ENCODE peak calls at places on chromosomes 1 and 21, in eight cellular contexts. J is endothelial cell; B is mesothelial cell of epicardium; V is PC-3; T is left cardiac atrium; X is H54; R is CD8-positive, alpha-beta memory T cell; L is COR-L47. K is an unnamed sample.

GRCh38 chr1:76292418-76293184 is 218.1 kb downstream of the ST6GALNAC3 start:
- DNase-seq in R (no peak), X (no peak), J (no peak), L (no peak), T (no peak), B (no peak), V (no peak), K (no peak)

GRCh38 chr1:84386716-84387479 is 11.4 kb upstream of the DNASE2B start:
- DNase-seq in X (no peak), J (no peak), V (peak; percentile 29), B (no peak), T (no peak), L (no peak), R (no peak), K (no peak)

GRCh38 chr1:41365772-41366427 is 4.7 kb downstream of the FOXO6 start:
- DNase-seq in V (no peak), T (no peak), J (no peak), R (peak; percentile 32), L (peak; percentile 85), X (no peak), B (no peak), K (no peak)

GRCh38 chr1:55155522-55155921 is 59.6 kb downstream of the USP24 start:
- DNase-seq in V (peak; percentile 50), T (peak; percentile 53), R (no peak), X (no peak), L (peak; percentile 1), J (no peak), B (no peak), K (no peak)

GRCh38 chr1:62353853-62354252 is 34.6 kb upstream of the KANK4 start:
- DNase-seq in J (no peak), T (no peak), L (no peak), B (no peak), V (no peak), X (no peak), R (no peak), K (no peak)

GRCh38 chr1:222452031-222452430 is 95.9 kb downstream of the HHIPL2 start:
- DNase-seq in J (no peak), X (no peak), B (no peak), T (no peak), V (peak; percentile 54), L (no peak), R (no peak), K (no peak)

GRCh38 chr1:80779278-80779677 is 1021.5 kb upstream of the ADGRL2 start:
- DNase-seq in B (no peak), J (no peak), X (no peak), L (no peak), V (no peak), R (no peak), T (no peak), K (no peak)

GRCh38 chr1:10873189-10873588 is 76.7 kb upstream of the CASZ1 start:
- DNase-seq in L (no peak), J (no peak), X (no peak), B (no peak), R (no peak), V (no peak), T (no peak), K (no peak)

GRCh38 chr1:151368000-151368744 is 4.3 kb downstream of the SELENBP1 start:
- DNase-seq in L (no peak), T (peak; percentile 46), B (no peak), J (no peak), V (no peak), X (no peak), R (no peak), K (no peak)

GRCh38 chr1:33086384-33086850 is 5.5 kb downstream of the AZIN2 start:
- DNase-seq in R (peak; percentile 11), X (no peak), B (peak; percentile 72), L (peak; percentile 63), V (peak; percentile 75), T (peak; percentile 82), J (peak; percentile 74), K (peak; percentile 32)

GRCh38 chr1:205572426-205572825 is 59.4 kb downstream of the ELK4 start:
- DNase-seq in J (no peak), X (no peak), V (no peak), L (no peak), R (no peak), B (no peak), T (no peak), K (no peak)

GRCh38 chr1:226633541-226634155 is 85.1 kb downstream of the STUM start:
- DNase-seq in B (no peak), R (no peak), J (no peak), X (no peak), T (no peak), V (no peak), L (no peak), K (no peak)

GRCh38 chr1:27885620-27886352 is 13.4 kb downstream of the THEMIS2 start:
- DNase-seq in T (no peak), L (no peak), B (no peak), J (no peak), X (no peak), V (no peak), R (no peak), K (no peak)

GRCh38 chr1:172270605-172271004 is 149.9 kb upstream of the C1orf105 start:
- DNase-seq in J (no peak), V (no peak), T (no peak), B (no peak), X (no peak), R (no peak), L (no peak), K (no peak)

GRCh38 chr21:32393677-32394001 is 827 bp upstream of the URB1 start:
- DNase-seq in X (no peak), J (no peak), R (no peak), V (no peak), T (no peak), B (no peak), L (no peak), K (no peak)

GRCh38 chr1:206883876-206884275 is 13.4 kb upstream of the IL24 start:
- DNase-seq in B (no peak), L (no peak), T (no peak), R (no peak), X (no peak), V (no peak), J (no peak), K (no peak)

GRCh38 chr1:204171751-204172178 is 5.6 kb upstream of the REN start:
- DNase-seq in R (no peak), X (no peak), V (peak; percentile 100), T (no peak), B (no peak), L (no peak), J (no peak), K (no peak)

GRCh38 chr1:164363980-164364379 is 195.0 kb upstream of the PBX1 start:
- DNase-seq in V (no peak), J (no peak), X (no peak), T (no peak), L (no peak), R (no peak), B (no peak), K (no peak)

GRCh38 chr1:75712306-75712705 is 12.2 kb upstream of the ACADM start:
- DNase-seq in V (peak; percentile 14), L (no peak), J (no peak), T (no peak), B (no peak), R (no peak), X (no peak), K (no peak)

GRCh38 chr1:54374766-54375165 is 31.4 kb downstream of the SSBP3 start:
- DNase-seq in B (no peak), R (no peak), T (no peak), J (no peak), X (no peak), L (no peak), V (no peak), K (no peak)

GRCh38 chr1:71488555-71489252 is 407.9 kb upstream of the ZRANB2 start:
- DNase-seq in X (no peak), J (no peak), L (no peak), B (no peak), R (no peak), T (no peak), V (peak; percentile 49), K (no peak)

GRCh38 chr1:3029481-3029961 is 8.3 kb downstream of the ACTRT2 start:
- DNase-seq in T (no peak), L (no peak), X (no peak), J (no peak), B (no peak), R (no peak), V (no peak), K (no peak)

GRCh38 chr1:117363591-117364048 is 3.6 kb upstream of the MAN1A2 start:
- DNase-seq in T (no peak), J (no peak), L (no peak), X (no peak), B (no peak), R (no peak), V (no peak), K (no peak)